ENCODE peak calls at places on chromosome 1, in five cellular contexts. K, U, Z, Y and S are unnamed samples.

GRCh38 chr1:86774305-86775304 is 70.2 kb downstream of the SH3GLB1 start:
- DNase-seq in K (peak; percentile 92), U (peak; percentile 2), Z (peak; percentile 89), Y (no peak), S (peak; percentile 76)

GRCh38 chr1:192892934-192893333 is 84.1 kb downstream of the RGS2 start:
- DNase-seq in K (peak; percentile 31), U (no peak), Z (no peak), Y (no peak), S (no peak)

GRCh38 chr1:226309398-226310122 is 596 bp upstream of the LIN9 start:
- DNase-seq in K (peak; percentile 35), U (no peak), Z (peak; percentile 21), Y (no peak), S (peak; percentile 67)

GRCh38 chr1:161153682-161154337 is at the start of gene UFC1:
- DNase-seq in K (peak; percentile 80), U (peak; percentile 61), Z (peak; percentile 90), Y (peak; percentile 76), S (peak; percentile 88)

GRCh38 chr1:47685763-47686066 is 247.9 kb downstream of the FOXD2 start:
- DNase-seq in K (no peak), U (no peak), Z (no peak), Y (no peak), S (no peak)

GRCh38 chr1:65429806-65430205 is 9.3 kb downstream of the LEPR start:
- DNase-seq in K (peak; percentile 83), U (no peak), Z (peak; percentile 87), Y (no peak), S (no peak)

GRCh38 chr1:246434335-246434734 is 72.7 kb downstream of the SMYD3 start:
- DNase-seq in K (no peak), U (no peak), Z (no peak), Y (no peak), S (no peak)

GRCh38 chr1:3070654-3071506 is 1.9 kb downstream of the PRDM16 start:
- DNase-seq in K (no peak), U (no peak), Z (no peak), Y (peak; percentile 78), S (no peak)

GRCh38 chr1:14880456-14881316 is 272.9 kb upstream of the TMEM51 start:
- DNase-seq in K (no peak), U (no peak), Z (peak; percentile 75), Y (no peak), S (peak; percentile 81)

GRCh38 chr1:153742411-153743142 is 14.7 kb downstream of the INTS3 start:
- DNase-seq in K (no peak), U (no peak), Z (peak; percentile 87), Y (no peak), S (no peak)

GRCh38 chr1:22654692-22655091 is 1.7 kb downstream of the C1QB start:
- DNase-seq in K (no peak), U (no peak), Z (no peak), Y (no peak), S (no peak)

GRCh38 chr1:9426291-9426711 is 113.0 kb upstream of the SLC25A33 start:
- DNase-seq in K (no peak), U (peak; percentile 41), Z (no peak), Y (no peak), S (no peak)

GRCh38 chr1:177927021-177927596 is 42.7 kb downstream of the SEC16B start:
- DNase-seq in K (peak; percentile 59), U (no peak), Z (peak; percentile 92), Y (no peak), S (no peak)

GRCh38 chr1:98001764-98002163 is 80.9 kb upstream of the DPYD start:
- DNase-seq in K (no peak), U (no peak), Z (peak; percentile 8), Y (no peak), S (no peak)

GRCh38 chr1:1785666-1786065 is 7.4 kb upstream of the NADK start:
- DNase-seq in K (no peak), U (no peak), Z (no peak), Y (no peak), S (no peak)